ENCODE peak calls at places on chromosomes 11 and 22, in ten cellular contexts. J, H, K, C, I, A, D, P, V and S are unnamed samples.
A peak's percentile ranks its signal among the peaks of the same experiment; 100 is the strongest.

GRCh38 chr22:48432721-48433518 is 1394.8 kb downstream of the BRD1 start:
- DNase-seq in C (no peak), A (no peak), P (no peak), D (no peak), I (no peak), H (no peak), K (no peak), V (no peak), J (no peak), S (peak; percentile 34)

GRCh38 chr22:30016596-30016995 is 63.7 kb upstream of the HORMAD2 start:
- DNase-seq in K (no peak), J (no peak), C (no peak), H (no peak), P (no peak), V (no peak), I (no peak), D (no peak), A (no peak), S (no peak)

GRCh38 chr11:108836541-108836940 is 171.7 kb downstream of the DDX10 start:
- DNase-seq in A (no peak), C (no peak), V (no peak), K (no peak), P (no peak), D (no peak), J (no peak), I (no peak), H (no peak), S (no peak)

GRCh38 chr11:68335693-68336092 is 23.3 kb downstream of the LRP5 start:
- DNase-seq in C (no peak), K (no peak), J (no peak), I (no peak), D (no peak), P (no peak), V (no peak), A (no peak), H (no peak), S (no peak)

GRCh38 chr11:62497132-62497915 is 49.3 kb downstream of the AHNAK start:
- DNase-seq in D (peak; percentile 13), A (peak; percentile 66), I (peak; percentile 28), V (peak; percentile 13), H (no peak), K (no peak), P (peak; percentile 62), C (peak; percentile 28), J (peak; percentile 75), S (no peak)

GRCh38 chr11:105000797-105001196 is 22.2 kb downstream of the CASP5 start:
- DNase-seq in D (peak; percentile 24), A (no peak), V (peak; percentile 22), J (no peak), P (peak; percentile 29), I (peak; percentile 42), H (peak; percentile 76), C (peak; percentile 29), K (no peak), S (no peak)

GRCh38 chr11:47410404-47411264 is 2.2 kb downstream of the SLC39A13 start:
- DNase-seq in J (no peak), I (no peak), H (no peak), D (no peak), K (no peak), P (no peak), A (no peak), C (no peak), V (no peak), S (peak; percentile 61)

GRCh38 chr11:64568584-64569140 is 22.4 kb upstream of the SLC22A12 start:
- DNase-seq in A (no peak), P (no peak), K (no peak), H (no peak), D (no peak), C (no peak), V (no peak), J (no peak), I (no peak), S (peak; percentile 10)

GRCh38 chr11:128586689-128587088 is 669 bp downstream of the ETS1 start:
- DNase-seq in H (no peak), D (no peak), A (no peak), P (no peak), V (no peak), J (no peak), C (no peak), I (no peak), K (no peak), S (no peak)

GRCh38 chr11:35394941-35395340 is 24.4 kb downstream of the SLC1A2 start:
- DNase-seq in P (no peak), K (no peak), I (no peak), D (no peak), C (no peak), J (no peak), H (no peak), V (no peak), A (no peak), S (no peak)

GRCh38 chr11:78801161-78801884 is 226.7 kb upstream of the NARS2 start:
- DNase-seq in J (no peak), K (no peak), P (peak; percentile 37), I (peak; percentile 71), C (peak; percentile 69), H (no peak), D (no peak), V (no peak), A (no peak), S (no peak)

DNA sequence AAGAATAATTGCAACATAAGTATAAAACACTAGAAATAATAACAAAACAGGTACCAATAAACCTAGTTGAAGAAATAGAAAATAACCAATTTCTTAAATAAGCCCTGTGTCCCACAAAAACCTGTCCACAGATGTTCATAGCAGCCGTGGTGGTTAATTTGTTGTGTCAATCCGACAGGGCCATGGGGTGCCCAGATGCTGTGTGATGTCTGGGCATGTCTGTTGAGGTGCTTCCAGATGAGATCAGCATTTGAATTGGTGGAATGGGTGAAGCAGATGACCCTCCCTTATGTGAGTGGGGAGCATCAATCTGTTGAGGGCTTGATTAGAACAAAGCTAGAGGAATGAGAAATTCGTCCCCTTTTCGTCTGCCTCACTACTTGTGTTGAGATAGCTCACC is 2.5 kb upstream of the PLAAT2 start:
- DNase-seq in H (no peak), P (no peak), A (no peak), J (no peak), I (no peak), K (no peak), C (no peak), D (no peak), V (no peak), S (no peak)
- H3K4me1 ChIP-seq in H (peaks cover 3% of the 10 kb centered on the region), P (peaks cover 32% of the 10 kb centered on the region), A (peaks cover 5% of the 10 kb centered on the region), J (peaks cover 42% of the 10 kb centered on the region), I (peaks cover 7% of the 10 kb centered on the region), K (peaks cover 6% of the 10 kb centered on the region), C (peaks cover 30% of the 10 kb centered on the region), D (peaks cover 48% of the 10 kb centered on the region), V (peaks cover 43% of the 10 kb centered on the region), S (peaks cover 39% of the 10 kb centered on the region)

DNA sequence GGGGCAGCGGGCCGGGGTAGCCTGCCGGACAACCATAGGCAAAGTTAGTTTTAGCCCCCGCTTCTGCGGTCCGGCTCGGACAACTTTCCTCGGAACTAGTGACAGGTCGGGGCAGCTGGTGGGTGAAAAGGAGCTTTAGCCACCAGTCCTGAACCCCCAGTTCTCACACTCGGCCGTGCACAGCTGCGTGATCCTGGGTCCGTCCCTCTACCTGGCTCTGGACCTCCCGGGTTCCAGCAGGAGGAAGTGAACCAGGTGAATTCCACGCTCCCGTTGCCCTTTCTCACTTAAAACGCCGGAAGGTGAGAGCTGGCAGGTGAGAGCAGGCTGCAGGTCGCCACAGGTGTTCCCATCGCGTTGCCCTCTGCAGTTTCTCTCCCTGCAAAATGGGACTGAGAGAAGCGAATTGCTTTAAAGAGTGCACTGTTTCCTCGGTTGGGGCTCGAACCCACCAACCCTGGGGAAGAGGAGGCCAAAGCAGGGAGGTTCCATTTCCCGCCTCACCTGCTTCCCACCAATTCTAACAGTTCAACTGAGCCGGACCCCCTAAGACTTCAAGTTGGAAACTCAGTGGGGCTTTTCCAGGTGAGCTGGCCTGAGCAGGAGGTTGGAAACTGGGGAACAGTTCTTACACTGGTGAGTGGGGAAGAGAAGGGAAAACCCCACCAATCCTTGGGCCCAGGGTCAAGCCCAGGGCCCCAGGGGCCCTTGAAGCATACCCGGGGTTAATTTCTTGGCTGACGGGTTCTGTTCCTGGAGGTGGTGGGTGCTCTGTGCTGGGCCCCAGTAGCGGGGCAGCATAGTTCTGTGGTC is 489 bp downstream of the CD82 start:
- DNase-seq in K (no peak), D (no peak), V (peak; percentile 2), I (peak; percentile 42), A (no peak), J (no peak), C (no peak), H (no peak), P (no peak), S (no peak)
- H3K27ac ChIP-seq in K (peak overlapping the region; percentile 37), D (peak overlapping the region; percentile 83), V (no peak overlapping the region), I (peak overlapping the region; percentile 90), A (no peak overlapping the region), J (peak overlapping the region; percentile 59), C (peak overlapping the region; percentile 98), H (no peak overlapping the region), P (peak overlapping the region; percentile 74), S (peak overlapping the region; percentile 99)

GRCh38 chr22:44244265-44244822 is 63.6 kb downstream of the PARVG start:
- DNase-seq in C (peak; percentile 5), I (no peak), H (peak; percentile 16), V (no peak), K (no peak), P (no peak), A (no peak), D (no peak), J (no peak), S (peak; percentile 16)

GRCh38 chr22:44247346-44247745 is 65.4 kb downstream of the SHISAL1 start:
- DNase-seq in I (no peak), D (no peak), A (no peak), J (no peak), P (no peak), C (peak; percentile 3), V (no peak), H (peak; percentile 29), K (no peak), S (peak; percentile 49)

GRCh38 chr22:44245438-44245837 is 64.7 kb downstream of the PARVG start:
- DNase-seq in J (no peak), I (no peak), V (no peak), P (no peak), H (peak; percentile 37), A (no peak), C (peak; percentile 3), K (no peak), D (no peak), S (peak; percentile 73)

GRCh38 chr22:44246615-44247326 is 66.0 kb downstream of the SHISAL1 start:
- DNase-seq in P (no peak), H (peak; percentile 41), D (no peak), C (peak; percentile 14), K (no peak), J (no peak), V (no peak), I (no peak), A (no peak), S (peak; percentile 32)

DNA sequence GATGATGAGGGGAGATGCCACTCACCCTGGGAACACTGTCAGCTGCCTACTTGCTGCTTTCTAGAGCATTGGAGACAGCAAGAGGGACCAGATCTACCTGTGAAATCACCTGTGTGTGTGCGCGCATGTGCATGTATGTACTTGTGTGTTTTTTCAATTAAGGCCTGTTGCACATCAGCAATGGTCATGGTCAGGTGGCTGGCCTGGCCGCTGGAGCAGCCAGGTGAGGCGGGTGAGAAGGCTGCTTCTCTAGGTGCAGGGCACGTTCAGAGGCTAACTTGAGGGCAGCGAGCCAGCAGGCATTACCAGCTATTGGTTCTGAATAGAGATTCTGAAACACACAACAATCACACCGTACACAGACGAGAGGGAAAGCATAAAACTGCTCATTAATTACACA is 65.1 kb downstream of the PARVG start:
- DNase-seq in K (no peak), H (peak; percentile 38), A (no peak), C (peak; percentile 20), J (no peak), P (no peak), V (no peak), D (no peak), I (no peak), S (peak; percentile 37)
- TF ChIP-seq EP300 in K (no peak), H (no peak), A (no peak), C (no peak), J (no peak), P (no peak), V (no peak), D (no peak), I (no peak), S (no peak)

GRCh38 chr11:95585752-95586077 is 203.9 kb downstream of the FAM76B start:
- DNase-seq in I (no peak), K (no peak), H (no peak), C (no peak), V (no peak), P (no peak), D (no peak), A (no peak), J (no peak), S (no peak)
- H3K4me1 ChIP-seq in I (no peaks in the 10 kb centered on the region), K (peaks cover 6% of the 10 kb centered on the region), H (no peaks in the 10 kb centered on the region), C (no peaks in the 10 kb centered on the region), V (no peaks in the 10 kb centered on the region), P (no peaks in the 10 kb centered on the region), D (no peaks in the 10 kb centered on the region), A (no peaks in the 10 kb centered on the region), J (no peaks in the 10 kb centered on the region), S (no peaks in the 10 kb centered on the region)